ENCODE peak calls at places on chromosomes 1 and 21, in six cellular contexts. One of them, this sample, is unnamed.

GRCh38 chr1:212977781-212978645 is 27.7 kb downstream of the VASH2 start:
- DNase-seq in NCI-H1105 treated with DMSO at 0.1 percent for 48 hours: no peak
- DNase-seq in NCI-H460: no peak
- DNase-seq in neural crest cell: no peak
- DNase-seq in hepatocyte: no peak
- DNase-seq in spleen: no peak
- DNase-seq in this sample: no peak

GRCh38 chr1:29236743-29236992 is 346 bp downstream of the PTPRU start:
- DNase-seq in NCI-H1105 treated with DMSO at 0.1 percent for 48 hours: no peak
- DNase-seq in hepatocyte: no peak
- DNase-seq in NCI-H460: no peak
- DNase-seq in spleen: no peak
- DNase-seq in neural crest cell: no peak
- DNase-seq in this sample: no peak

GRCh38 chr21:35563885-35564451 is 496.4 kb downstream of the SETD4 start:
- DNase-seq in hepatocyte: peak
- DNase-seq in spleen: no peak
- DNase-seq in neural crest cell: no peak
- DNase-seq in NCI-H460: no peak
- DNase-seq in NCI-H1105 treated with DMSO at 0.1 percent for 48 hours: peak
- DNase-seq in this sample: no peak

GRCh38 chr1:193703655-193704054 is 517.2 kb upstream of the B3GALT2 start:
- DNase-seq in hepatocyte: no peak
- DNase-seq in spleen: no peak
- DNase-seq in NCI-H460: no peak
- DNase-seq in NCI-H1105 treated with DMSO at 0.1 percent for 48 hours: no peak
- DNase-seq in neural crest cell: no peak
- DNase-seq in this sample: no peak

GRCh38 chr1:84224905-84225304 is 76.6 kb upstream of the SAMD13 start:
- DNase-seq in hepatocyte: no peak
- DNase-seq in neural crest cell: no peak
- DNase-seq in NCI-H1105 treated with DMSO at 0.1 percent for 48 hours: no peak
- DNase-seq in NCI-H460: no peak
- DNase-seq in spleen: no peak
- DNase-seq in this sample: no peak

GRCh38 chr1:203354246-203354645 is 3.3 kb upstream of the FMOD start:
- DNase-seq in spleen: no peak
- DNase-seq in NCI-H1105 treated with DMSO at 0.1 percent for 48 hours: no peak
- DNase-seq in neural crest cell: no peak
- DNase-seq in NCI-H460: no peak
- DNase-seq in hepatocyte: no peak
- DNase-seq in this sample: no peak

GRCh38 chr1:117271959-117272358 is 61.2 kb upstream of the VTCN1 start:
- DNase-seq in spleen: no peak
- DNase-seq in NCI-H460: no peak
- DNase-seq in neural crest cell: no peak
- DNase-seq in hepatocyte: peak
- DNase-seq in NCI-H1105 treated with DMSO at 0.1 percent for 48 hours: no peak
- DNase-seq in this sample: no peak

GRCh38 chr1:19476440-19477190 is 8.7 kb downstream of the CAPZB start:
- DNase-seq in NCI-H1105 treated with DMSO at 0.1 percent for 48 hours: no peak
- DNase-seq in spleen: peak
- DNase-seq in neural crest cell: no peak
- DNase-seq in NCI-H460: no peak
- DNase-seq in hepatocyte: no peak
- DNase-seq in this sample: no peak

GRCh38 chr1:180946537-180947507 is 34.1 kb downstream of the KIAA1614 start:
- DNase-seq in NCI-H460: no peak
- DNase-seq in NCI-H1105 treated with DMSO at 0.1 percent for 48 hours: no peak
- DNase-seq in neural crest cell: no peak
- DNase-seq in spleen: no peak
- DNase-seq in hepatocyte: no peak
- DNase-seq in this sample: no peak

GRCh38 chr1:230308821-230309220 is 117.3 kb downstream of the PGBD5 start:
- DNase-seq in hepatocyte: no peak
- DNase-seq in NCI-H460: no peak
- DNase-seq in NCI-H1105 treated with DMSO at 0.1 percent for 48 hours: no peak
- DNase-seq in spleen: peak
- DNase-seq in neural crest cell: no peak
- DNase-seq in this sample: no peak

GRCh38 chr21:32062591-32063227 is 189.9 kb downstream of the HUNK start:
- DNase-seq in NCI-H1105 treated with DMSO at 0.1 percent for 48 hours: no peak
- DNase-seq in neural crest cell: no peak
- DNase-seq in spleen: no peak
- DNase-seq in hepatocyte: no peak
- DNase-seq in NCI-H460: no peak
- DNase-seq in this sample: no peak

GRCh38 chr21:25496825-25497482 is 110.3 kb downstream of the MRPL39 start:
- DNase-seq in spleen: no peak
- DNase-seq in hepatocyte: no peak
- DNase-seq in NCI-H1105 treated with DMSO at 0.1 percent for 48 hours: no peak
- DNase-seq in neural crest cell: no peak
- DNase-seq in NCI-H460: no peak
- DNase-seq in this sample: no peak

GRCh38 chr1:153542956-153543737 is 2.4 kb upstream of the S100A5 start:
- DNase-seq in spleen: peak
- DNase-seq in NCI-H460: no peak
- DNase-seq in NCI-H1105 treated with DMSO at 0.1 percent for 48 hours: no peak
- DNase-seq in neural crest cell: no peak
- DNase-seq in hepatocyte: no peak
- DNase-seq in this sample: no peak

GRCh38 chr1:221809101-221810029 is 67.5 kb upstream of the DUSP10 start:
- DNase-seq in NCI-H1105 treated with DMSO at 0.1 percent for 48 hours: no peak
- DNase-seq in hepatocyte: no peak
- DNase-seq in spleen: no peak
- DNase-seq in NCI-H460: no peak
- DNase-seq in neural crest cell: no peak
- DNase-seq in this sample: no peak

GRCh38 chr1:230459463-230459862 is 33.3 kb upstream of the PGBD5 start:
- DNase-seq in neural crest cell: no peak
- DNase-seq in spleen: no peak
- DNase-seq in NCI-H460: no peak
- DNase-seq in hepatocyte: peak
- DNase-seq in NCI-H1105 treated with DMSO at 0.1 percent for 48 hours: peak
- DNase-seq in this sample: no peak

GRCh38 chr1:77986810-77987209 is 7.9 kb upstream of the FUBP1 start:
- DNase-seq in NCI-H460: no peak
- DNase-seq in hepatocyte: no peak
- DNase-seq in neural crest cell: no peak
- DNase-seq in NCI-H1105 treated with DMSO at 0.1 percent for 48 hours: no peak
- DNase-seq in spleen: no peak
- DNase-seq in this sample: no peak

GRCh38 chr1:11538886-11539285 is 59.9 kb downstream of the DISP3 start:
- DNase-seq in hepatocyte: no peak
- DNase-seq in NCI-H1105 treated with DMSO at 0.1 percent for 48 hours: no peak
- DNase-seq in spleen: peak
- DNase-seq in neural crest cell: no peak
- DNase-seq in NCI-H460: no peak
- DNase-seq in this sample: no peak

GRCh38 chr1:117416004-117416403 is 48.8 kb downstream of the MAN1A2 start:
- DNase-seq in neural crest cell: no peak
- DNase-seq in hepatocyte: no peak
- DNase-seq in NCI-H1105 treated with DMSO at 0.1 percent for 48 hours: no peak
- DNase-seq in spleen: no peak
- DNase-seq in NCI-H460: no peak
- DNase-seq in this sample: no peak

GRCh38 chr1:117025568-117025967 is 24.0 kb downstream of the CD101 start:
- DNase-seq in spleen: no peak
- DNase-seq in hepatocyte: no peak
- DNase-seq in neural crest cell: no peak
- DNase-seq in NCI-H460: no peak
- DNase-seq in NCI-H1105 treated with DMSO at 0.1 percent for 48 hours: no peak
- DNase-seq in this sample: no peak

GRCh38 chr1:24884751-24885150 is 45.3 kb downstream of the RUNX3 start:
- DNase-seq in hepatocyte: no peak
- DNase-seq in neural crest cell: no peak
- DNase-seq in NCI-H1105 treated with DMSO at 0.1 percent for 48 hours: no peak
- DNase-seq in NCI-H460: no peak
- DNase-seq in spleen: no peak
- DNase-seq in this sample: no peak

GRCh38 chr1:25590096-25590824 is 26.3 kb upstream of the MAN1C1 start:
- DNase-seq in hepatocyte: peak
- DNase-seq in NCI-H460: no peak
- DNase-seq in spleen: peak
- DNase-seq in NCI-H1105 treated with DMSO at 0.1 percent for 48 hours: no peak
- DNase-seq in neural crest cell: no peak
- DNase-seq in this sample: no peak

GRCh38 chr1:119915517-119915916 is 19.2 kb upstream of the ADAM30 start:
- DNase-seq in spleen: no peak
- DNase-seq in NCI-H1105 treated with DMSO at 0.1 percent for 48 hours: no peak
- DNase-seq in NCI-H460: no peak
- DNase-seq in neural crest cell: no peak
- DNase-seq in hepatocyte: no peak
- DNase-seq in this sample: no peak

GRCh38 chr1:227891223-227891954 is 56.3 kb downstream of the WNT9A start:
- DNase-seq in neural crest cell: peak
- DNase-seq in NCI-H460: no peak
- DNase-seq in spleen: peak
- DNase-seq in NCI-H1105 treated with DMSO at 0.1 percent for 48 hours: no peak
- DNase-seq in hepatocyte: no peak
- DNase-seq in this sample: no peak

GRCh38 chr21:35226960-35227741 is 178.0 kb upstream of the RUNX1 start:
- DNase-seq in NCI-H460: no peak
- DNase-seq in hepatocyte: no peak
- DNase-seq in NCI-H1105 treated with DMSO at 0.1 percent for 48 hours: no peak
- DNase-seq in neural crest cell: no peak
- DNase-seq in spleen: no peak
- DNase-seq in this sample: no peak

GRCh38 chr1:197736689-197737088 is 38.6 kb downstream of the DENND1B start:
- DNase-seq in neural crest cell: no peak
- DNase-seq in NCI-H460: no peak
- DNase-seq in spleen: no peak
- DNase-seq in hepatocyte: no peak
- DNase-seq in NCI-H1105 treated with DMSO at 0.1 percent for 48 hours: no peak
- DNase-seq in this sample: no peak

GRCh38 chr1:230186003-230186863 is 119.2 kb downstream of the GALNT2 start:
- DNase-seq in spleen: no peak
- DNase-seq in NCI-H1105 treated with DMSO at 0.1 percent for 48 hours: peak
- DNase-seq in NCI-H460: peak
- DNase-seq in neural crest cell: no peak
- DNase-seq in hepatocyte: peak
- DNase-seq in this sample: no peak